ENCODE peak calls at places on chromosome 15, in nine cellular contexts. N is transverse colon, P is H1, F is stomach, K is GM12878, Z is A549, B is K562, G is esophagus muscularis mucosa, J is SK-N-SH. U is an unnamed sample.

GRCh38 chr15:26893351-26894065 is 26.6 kb downstream of the GABRA5 start:
- DNase-seq in N (no peak), P (no peak), F (no peak), K (no peak), Z (no peak), B (no peak), G (no peak), J (no peak), U (no peak)

GRCh38 chr15:55683366-55683765 is 59.6 kb downstream of the PRTG start:
- DNase-seq in N (no peak), P (no peak), F (no peak), K (no peak), Z (no peak), B (no peak), G (no peak), J (no peak), U (no peak)

GRCh38 chr15:20348900-20349773 is 192.5 kb downstream of the GOLGA6L6 start:
- DNase-seq in N (no peak), P (no peak), F (peak), K (no peak), Z (peak), B (peak), G (no peak), J (no peak), U (peak)

GRCh38 chr15:56978898-56979662 is 60.6 kb downstream of the TCF12 start:
- DNase-seq in N (no peak), P (no peak), F (no peak), K (no peak), Z (peak), B (no peak), G (no peak), J (no peak), U (no peak)

GRCh38 chr15:79872358-79873017 is 24.3 kb downstream of the MTHFS start:
- DNase-seq in N (no peak), P (no peak), F (no peak), K (no peak), Z (peak), B (no peak), G (no peak), J (no peak), U (no peak)

GRCh38 chr15:74320358-74321247 is 46.8 kb downstream of the CYP11A1 start:
- DNase-seq in N (peak), P (no peak), F (peak), K (no peak), Z (peak), B (peak), G (no peak), J (peak), U (peak)

GRCh38 chr15:100810229-100810628 is 69.4 kb upstream of the ALDH1A3 start:
- DNase-seq in N (no peak), P (no peak), F (no peak), K (no peak), Z (no peak), B (no peak), G (no peak), J (no peak), U (no peak)

GRCh38 chr15:65870889-65871533 is 1.7 kb downstream of the RAB11A start:
- DNase-seq in N (no peak), P (no peak), F (no peak), K (no peak), Z (peak), B (peak), G (no peak), J (peak), U (no peak)

GRCh38 chr15:100713163-100713867 is 110.9 kb downstream of the ASB7 start:
- DNase-seq in N (peak), P (no peak), F (no peak), K (no peak), Z (peak), B (no peak), G (no peak), J (no peak), U (peak)

GRCh38 chr15:99431661-99432091 is 134.1 kb upstream of the MEF2A start:
- DNase-seq in N (peak), P (no peak), F (no peak), K (no peak), Z (no peak), B (no peak), G (no peak), J (no peak), U (peak)

DNA sequence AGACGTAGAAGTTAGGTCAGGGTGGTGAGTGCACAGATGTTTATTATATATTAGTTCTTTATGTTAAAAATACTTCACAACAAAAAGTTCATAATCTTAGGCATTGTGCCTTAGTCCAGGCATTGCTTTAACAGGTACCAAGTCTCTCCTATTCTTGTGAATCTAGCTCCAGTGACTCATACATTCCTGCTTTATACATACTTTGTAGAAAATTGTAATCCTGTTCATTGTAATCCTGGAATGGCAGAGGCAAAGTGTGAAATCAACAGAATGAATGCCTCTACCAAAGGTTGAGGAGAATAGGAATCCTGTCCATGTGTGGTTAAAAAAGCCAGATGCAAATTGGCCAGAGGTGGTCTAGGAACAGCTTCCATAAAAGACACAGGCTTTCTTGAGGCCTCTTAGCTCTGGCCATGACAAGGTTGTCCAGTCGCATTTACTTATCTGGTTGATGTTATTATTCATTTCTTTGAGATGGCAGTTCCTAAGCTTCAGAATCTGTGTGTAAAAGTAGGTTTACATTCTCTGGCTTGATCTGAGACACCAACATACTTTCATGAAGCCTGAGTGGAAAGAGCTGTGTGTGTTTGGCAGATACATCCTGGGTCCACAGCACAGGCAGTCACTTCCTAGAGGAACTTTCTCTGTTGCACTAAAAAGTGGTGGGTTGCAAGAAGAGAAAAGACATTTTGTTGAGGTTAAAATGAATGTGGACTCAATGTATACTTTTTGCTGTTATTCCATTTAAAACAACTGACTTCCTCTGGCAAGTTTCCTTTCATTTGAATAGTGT is 109.1 kb downstream of the CDIN1 start:
- DNase-seq in N (no peak), P (no peak), F (no peak), K (no peak), Z (no peak), B (no peak), G (no peak), J (no peak), U (no peak)
- TF ChIP-seq EP300 in N (no peak), P (no peak), F (no peak), K (no peak), Z (no peak), B (no peak), G (no peak), J (no peak), U (no peak)

DNA sequence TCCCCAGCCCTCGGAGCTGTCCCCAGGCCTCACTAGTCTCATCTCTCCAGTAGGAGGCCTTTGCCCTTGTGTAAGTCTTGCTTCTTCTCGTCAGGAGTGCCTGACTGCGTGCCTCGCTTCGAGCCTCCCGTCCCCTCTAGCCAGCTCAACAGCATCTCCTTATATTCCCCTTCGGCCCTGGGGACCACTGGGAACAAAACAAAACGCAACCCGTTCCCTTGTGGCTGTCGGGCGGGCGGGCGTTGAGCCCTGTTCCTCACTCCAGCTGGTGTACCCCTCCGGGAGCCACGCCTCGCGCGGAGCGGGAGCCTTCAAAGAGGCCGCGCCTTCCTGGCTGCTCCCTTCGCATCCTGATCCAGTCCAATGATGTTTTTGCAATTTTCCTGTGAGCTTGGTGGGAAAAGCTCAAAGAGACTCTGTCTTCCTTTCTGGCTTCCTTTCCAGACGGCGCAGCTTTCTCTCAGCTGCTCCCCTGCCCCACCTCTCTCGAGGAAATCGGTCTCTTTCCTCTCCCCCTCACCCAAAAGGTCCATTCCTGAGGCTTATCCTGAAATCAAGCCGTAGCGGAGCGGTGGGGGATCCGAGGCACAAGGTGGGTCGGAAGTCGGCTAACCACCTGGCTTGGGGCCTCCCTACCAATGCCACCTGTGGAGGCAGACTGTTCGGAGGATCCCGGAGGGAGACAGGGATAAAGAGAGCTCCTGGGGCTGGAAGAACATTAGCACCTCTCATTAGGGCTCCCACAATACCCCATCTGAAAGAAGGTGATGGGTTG is 33.4 kb upstream of the SRP14 start:
- DNase-seq in N (no peak), P (no peak), F (no peak), K (no peak), Z (no peak), B (no peak), G (no peak), J (no peak), U (no peak)
- TF ChIP-seq CTCF in N (no peak), P (peak), F (no peak), K (no peak), Z (no peak), B (no peak), G (no peak), J (no peak), U (no peak)

GRCh38 chr15:60004019-60004845 is at the start of gene FOXB1:
- DNase-seq in N (no peak), P (no peak), F (no peak), K (no peak), Z (no peak), B (no peak), G (no peak), J (peak), U (no peak)
- TF ChIP-seq EP300 in N (no peak), P (no peak), F (no peak), K (no peak), Z (no peak), B (no peak), G (no peak), J (no peak), U (no peak)

DNA sequence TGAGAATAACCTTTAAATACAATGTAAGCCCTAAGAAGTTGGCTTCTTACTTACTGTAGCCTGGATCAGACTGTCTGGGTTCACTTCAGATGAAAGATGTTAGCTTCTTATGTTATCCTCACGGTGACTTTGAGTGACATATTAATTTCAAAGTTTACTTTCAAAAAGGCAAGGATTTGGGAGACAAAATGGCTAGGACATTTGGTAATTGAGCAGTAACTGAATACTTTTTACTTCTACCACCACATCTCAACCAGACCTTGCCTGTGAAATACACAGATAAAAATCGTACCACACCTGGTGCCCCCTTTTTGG is 36.0 kb upstream of the BNIP2 start:
- DNase-seq in N (no peak), P (no peak), F (no peak), K (no peak), Z (no peak), B (no peak), G (peak), J (no peak), U (no peak)
- TF ChIP-seq CTCF in N (no peak), P (no peak), F (no peak), K (no peak), Z (no peak), B (no peak), G (no peak), J (no peak), U (no peak)

GRCh38 chr15:67998599-67999122 is 55.5 kb upstream of the PIAS1 start:
- DNase-seq in N (peak), P (no peak), F (peak), K (no peak), Z (peak), B (no peak), G (no peak), J (no peak), U (no peak)
- TF ChIP-seq EP300 in N (no peak), P (no peak), F (no peak), K (no peak), Z (no peak), B (no peak), G (no peak), J (no peak), U (no peak)

GRCh38 chr15:42274693-42274971 is 1.4 kb upstream of the TMEM87A start:
- DNase-seq in N (peak), P (no peak), F (no peak), K (no peak), Z (no peak), B (no peak), G (no peak), J (no peak), U (peak)

GRCh38 chr15:42270996-42271395 is 2.0 kb upstream of the GANC start:
- DNase-seq in N (no peak), P (no peak), F (no peak), K (no peak), Z (no peak), B (no peak), G (no peak), J (no peak), U (no peak)

GRCh38 chr15:42273900-42274692 is 863 bp upstream of the TMEM87A start:
- DNase-seq in N (peak), P (no peak), F (peak), K (peak), Z (peak), B (peak), G (peak), J (peak), U (peak)

GRCh38 chr15:42273099-42273899 is at the start of the genes GANC and TMEM87A:
- DNase-seq in N (peak), P (peak), F (peak), K (peak), Z (peak), B (peak), G (peak), J (peak), U (peak)

GRCh38 chr15:42272768-42273098 is 268 bp upstream of the GANC start:
- DNase-seq in N (no peak), P (no peak), F (no peak), K (no peak), Z (no peak), B (no peak), G (no peak), J (no peak), U (no peak)
- TF ChIP-seq CTCF in N (no peak), P (no peak), F (no peak), K (no peak), Z (no peak), B (no peak), G (no peak), J (no peak), U (no peak)

GRCh38 chr15:31382693-31383005 is 56.0 kb downstream of the KLF13 start:
- DNase-seq in N (no peak), P (no peak), F (no peak), K (no peak), Z (no peak), B (no peak), G (no peak), J (no peak), U (no peak)
- TF ChIP-seq EP300 in N (no peak), P (no peak), F (no peak), K (no peak), Z (no peak), B (no peak), G (no peak), J (no peak), U (no peak)

GRCh38 chr15:41930221-41930866 is 36.5 kb upstream of the SPTBN5 start:
- DNase-seq in N (peak), P (no peak), F (no peak), K (peak), Z (peak), B (no peak), G (no peak), J (peak), U (no peak)
- TF ChIP-seq CTCF in N (no peak), P (no peak), F (no peak), K (peak), Z (peak), B (no peak), G (peak), J (peak), U (no peak)

DNA sequence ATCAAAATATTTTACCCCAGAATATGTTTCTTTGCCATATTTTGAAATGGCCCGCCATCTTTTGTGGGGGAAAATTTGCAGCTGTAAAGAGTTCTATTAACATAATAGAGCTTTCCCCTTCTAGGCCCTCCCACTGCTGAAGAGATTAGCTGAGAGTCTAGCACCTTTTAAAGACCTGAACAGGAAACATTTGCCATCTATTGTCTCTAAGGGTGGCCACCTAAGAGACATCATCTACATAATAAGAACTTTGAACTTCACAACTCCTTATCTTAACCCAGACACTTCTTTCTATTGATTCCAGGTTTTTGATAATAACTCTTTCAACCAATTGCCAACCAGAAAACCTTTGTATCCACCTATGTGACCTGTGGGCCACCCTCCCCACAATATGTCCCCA is 54.7 kb upstream of the TRPM1 start:
- DNase-seq in N (no peak), P (no peak), F (no peak), K (no peak), Z (no peak), B (no peak), G (no peak), J (no peak), U (no peak)
- TF ChIP-seq EP300 in N (no peak), P (no peak), F (no peak), K (no peak), Z (no peak), B (no peak), G (no peak), J (no peak), U (no peak)

DNA sequence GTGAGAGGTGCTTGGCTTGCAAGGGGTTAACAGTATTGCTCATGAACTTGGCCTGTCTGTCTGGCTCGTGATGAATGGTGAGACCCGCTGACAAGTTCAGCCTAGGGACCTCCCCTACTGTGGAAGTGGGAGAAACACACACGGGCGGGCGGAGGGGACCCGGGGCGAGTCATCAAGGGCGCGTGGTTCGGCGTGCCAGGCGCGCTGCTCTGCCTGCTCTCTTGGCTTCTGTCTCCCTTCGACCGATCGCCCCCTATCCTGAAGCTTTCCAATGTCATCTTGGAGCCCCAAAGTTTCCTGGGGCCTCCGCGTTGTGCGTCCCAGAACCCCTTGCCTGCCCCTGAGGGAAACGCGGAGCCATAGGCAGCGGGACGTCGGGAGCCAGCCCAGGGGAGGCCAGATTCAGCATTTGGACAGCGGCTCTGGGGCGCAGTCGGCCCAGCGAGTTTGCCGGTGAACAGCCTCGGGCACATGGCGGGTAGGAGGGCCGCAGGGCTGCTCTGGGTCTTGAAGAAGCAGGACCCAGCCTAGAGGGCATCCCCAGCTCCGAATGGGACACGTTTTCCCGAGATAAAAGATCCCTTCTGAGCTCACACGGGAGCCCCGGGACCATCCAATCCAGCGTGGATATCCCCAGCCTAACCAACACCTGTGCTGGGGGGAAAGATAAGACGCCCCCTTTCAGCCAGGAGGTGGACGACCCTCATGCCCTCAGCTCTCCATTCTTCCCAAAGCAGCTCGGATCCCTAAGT is 27.0 kb upstream of the POLG start:
- DNase-seq in N (peak), P (no peak), F (peak), K (no peak), Z (peak), B (peak), G (no peak), J (peak), U (peak)
- TF ChIP-seq CTCF in N (no peak), P (no peak), F (no peak), K (no peak), Z (no peak), B (no peak), G (no peak), J (no peak), U (no peak)

U was measured in ovary.